ENCODE peak calls at places on chromosomes 2 and 18, in nine cellular contexts. One of them, this sample, is unnamed.
A peak's percentile ranks its signal among the peaks of the same experiment; 100 is the strongest.

GRCh38 chr2:162073776-162074578 is at the start of gene DPP4:
- DNase-seq in mammary epithelial cell: no peak
- DNase-seq in right cardiac atrium: peak; percentile 45
- DNase-seq in left ventricle myocardium inferior: peak; percentile 34
- DNase-seq in H1: peak; percentile 76
- DNase-seq in GM23338: peak; percentile 81
- DNase-seq in upper lobe of right lung: peak; percentile 81
- DNase-seq in mesenchymal stem cell: peak; percentile 42
- DNase-seq in hepatocyte: peak; percentile 87
- DNase-seq in this sample: no peak

GRCh38 chr2:133733856-133734255 is 165.6 kb upstream of the NCKAP5 start:
- DNase-seq in mammary epithelial cell: peak; percentile 5
- DNase-seq in right cardiac atrium: no peak
- DNase-seq in left ventricle myocardium inferior: no peak
- DNase-seq in H1: no peak
- DNase-seq in GM23338: no peak
- DNase-seq in upper lobe of right lung: no peak
- DNase-seq in mesenchymal stem cell: peak; percentile 48
- DNase-seq in hepatocyte: no peak
- DNase-seq in this sample: no peak

GRCh38 chr18:2914844-2915243 is 68.0 kb downstream of the EMILIN2 start:
- DNase-seq in mammary epithelial cell: no peak
- DNase-seq in right cardiac atrium: peak; percentile 73
- DNase-seq in left ventricle myocardium inferior: no peak
- DNase-seq in H1: no peak
- DNase-seq in GM23338: no peak
- DNase-seq in upper lobe of right lung: no peak
- DNase-seq in mesenchymal stem cell: no peak
- DNase-seq in hepatocyte: no peak
- DNase-seq in this sample: no peak

GRCh38 chr2:54456526-54457325 is 599 bp downstream of the SPTBN1 start:
- DNase-seq in mammary epithelial cell: peak; percentile 44
- DNase-seq in right cardiac atrium: peak; percentile 81
- DNase-seq in left ventricle myocardium inferior: peak; percentile 43
- DNase-seq in H1: peak; percentile 79
- DNase-seq in GM23338: peak; percentile 60
- DNase-seq in upper lobe of right lung: peak; percentile 69
- DNase-seq in mesenchymal stem cell: peak; percentile 45
- DNase-seq in hepatocyte: peak; percentile 68
- DNase-seq in this sample: no peak

GRCh38 chr18:51666717-51667320 is 469.3 kb upstream of the MEX3C start:
- DNase-seq in mammary epithelial cell: no peak
- DNase-seq in right cardiac atrium: peak; percentile 54
- DNase-seq in left ventricle myocardium inferior: peak; percentile 20
- DNase-seq in H1: no peak
- DNase-seq in GM23338: peak; percentile 5
- DNase-seq in upper lobe of right lung: no peak
- DNase-seq in mesenchymal stem cell: no peak
- DNase-seq in hepatocyte: peak; percentile 70
- DNase-seq in this sample: no peak

GRCh38 chr2:162574615-162575452 is 230.9 kb downstream of the GCA start:
- DNase-seq in mammary epithelial cell: no peak
- DNase-seq in right cardiac atrium: peak; percentile 15
- DNase-seq in left ventricle myocardium inferior: no peak
- DNase-seq in H1: no peak
- DNase-seq in GM23338: no peak
- DNase-seq in upper lobe of right lung: no peak
- DNase-seq in mesenchymal stem cell: no peak
- DNase-seq in hepatocyte: peak; percentile 72
- DNase-seq in this sample: no peak

GRCh38 chr18:70503060-70503459 is 214.2 kb downstream of the SOCS6 start:
- DNase-seq in mammary epithelial cell: no peak
- DNase-seq in right cardiac atrium: no peak
- DNase-seq in left ventricle myocardium inferior: no peak
- DNase-seq in H1: no peak
- DNase-seq in GM23338: no peak
- DNase-seq in upper lobe of right lung: no peak
- DNase-seq in mesenchymal stem cell: no peak
- DNase-seq in hepatocyte: no peak
- DNase-seq in this sample: no peak

GRCh38 chr18:31100598-31101147 is 1.5 kb downstream of the DSC2 start:
- DNase-seq in mammary epithelial cell: peak; percentile 50
- DNase-seq in right cardiac atrium: peak; percentile 53
- DNase-seq in left ventricle myocardium inferior: no peak
- DNase-seq in H1: peak; percentile 80
- DNase-seq in GM23338: peak; percentile 88
- DNase-seq in upper lobe of right lung: no peak
- DNase-seq in mesenchymal stem cell: peak; percentile 18
- DNase-seq in hepatocyte: peak; percentile 43
- DNase-seq in this sample: no peak

GRCh38 chr2:239380831-239381708 is 19.8 kb downstream of the HDAC4 start:
- DNase-seq in mammary epithelial cell: no peak
- DNase-seq in right cardiac atrium: no peak
- DNase-seq in left ventricle myocardium inferior: no peak
- DNase-seq in H1: no peak
- DNase-seq in GM23338: no peak
- DNase-seq in upper lobe of right lung: peak; percentile 66
- DNase-seq in mesenchymal stem cell: no peak
- DNase-seq in hepatocyte: no peak
- DNase-seq in this sample: no peak

DNA sequence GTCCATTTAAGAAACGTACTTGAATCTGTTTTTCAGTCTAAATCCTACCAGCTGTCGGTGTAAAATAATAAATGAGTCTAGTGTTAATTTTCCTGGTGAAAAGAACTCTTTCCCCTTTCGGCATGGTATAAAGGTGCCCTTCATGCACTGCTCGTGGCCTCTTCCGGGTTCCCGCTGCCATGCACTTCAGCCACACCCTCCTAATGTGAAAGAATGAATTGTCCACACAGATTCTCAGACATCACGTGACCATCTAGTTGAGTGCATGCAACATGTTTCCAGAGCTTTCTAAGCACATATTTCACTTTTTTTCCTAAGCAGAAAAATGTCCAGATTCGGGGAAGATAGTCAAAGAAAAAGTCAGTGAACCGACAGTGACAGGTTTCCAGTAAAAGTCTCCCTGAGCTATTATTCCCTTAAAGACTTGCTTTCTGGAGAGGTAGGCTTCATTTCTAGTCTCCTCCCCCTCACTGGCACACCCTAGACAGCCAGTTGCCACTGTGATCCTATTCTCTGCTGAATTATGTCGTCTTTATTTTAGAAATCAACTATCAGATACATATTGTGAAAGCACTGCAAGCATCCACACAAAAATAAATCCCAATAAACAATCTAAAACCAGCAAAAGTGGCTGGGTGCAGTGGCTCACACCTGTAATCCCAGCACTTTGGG is 65.9 kb upstream of the RPL31 start:
- DNase-seq in mammary epithelial cell: no peak
- DNase-seq in right cardiac atrium: no peak
- DNase-seq in left ventricle myocardium inferior: no peak
- DNase-seq in H1: no peak
- DNase-seq in GM23338: no peak
- DNase-seq in upper lobe of right lung: no peak
- DNase-seq in mesenchymal stem cell: no peak
- DNase-seq in hepatocyte: no peak
- DNase-seq in this sample: no peak
- H3K4me1 ChIP-seq in mammary epithelial cell: no peaks in the 10 kb centered on the region
- H3K4me1 ChIP-seq in right cardiac atrium: peaks cover 5% of the 10 kb centered on the region
- H3K4me1 ChIP-seq in left ventricle myocardium inferior: peaks cover 42% of the 10 kb centered on the region
- H3K4me1 ChIP-seq in H1: no peaks in the 10 kb centered on the region
- H3K4me1 ChIP-seq in GM23338: no peaks in the 10 kb centered on the region
- H3K4me1 ChIP-seq in upper lobe of right lung: no peaks in the 10 kb centered on the region
- H3K4me1 ChIP-seq in mesenchymal stem cell: no peaks in the 10 kb centered on the region
- H3K4me1 ChIP-seq in hepatocyte: no peaks in the 10 kb centered on the region
- H3K4me1 ChIP-seq in this sample: peaks cover 25% of the 10 kb centered on the region

DNA sequence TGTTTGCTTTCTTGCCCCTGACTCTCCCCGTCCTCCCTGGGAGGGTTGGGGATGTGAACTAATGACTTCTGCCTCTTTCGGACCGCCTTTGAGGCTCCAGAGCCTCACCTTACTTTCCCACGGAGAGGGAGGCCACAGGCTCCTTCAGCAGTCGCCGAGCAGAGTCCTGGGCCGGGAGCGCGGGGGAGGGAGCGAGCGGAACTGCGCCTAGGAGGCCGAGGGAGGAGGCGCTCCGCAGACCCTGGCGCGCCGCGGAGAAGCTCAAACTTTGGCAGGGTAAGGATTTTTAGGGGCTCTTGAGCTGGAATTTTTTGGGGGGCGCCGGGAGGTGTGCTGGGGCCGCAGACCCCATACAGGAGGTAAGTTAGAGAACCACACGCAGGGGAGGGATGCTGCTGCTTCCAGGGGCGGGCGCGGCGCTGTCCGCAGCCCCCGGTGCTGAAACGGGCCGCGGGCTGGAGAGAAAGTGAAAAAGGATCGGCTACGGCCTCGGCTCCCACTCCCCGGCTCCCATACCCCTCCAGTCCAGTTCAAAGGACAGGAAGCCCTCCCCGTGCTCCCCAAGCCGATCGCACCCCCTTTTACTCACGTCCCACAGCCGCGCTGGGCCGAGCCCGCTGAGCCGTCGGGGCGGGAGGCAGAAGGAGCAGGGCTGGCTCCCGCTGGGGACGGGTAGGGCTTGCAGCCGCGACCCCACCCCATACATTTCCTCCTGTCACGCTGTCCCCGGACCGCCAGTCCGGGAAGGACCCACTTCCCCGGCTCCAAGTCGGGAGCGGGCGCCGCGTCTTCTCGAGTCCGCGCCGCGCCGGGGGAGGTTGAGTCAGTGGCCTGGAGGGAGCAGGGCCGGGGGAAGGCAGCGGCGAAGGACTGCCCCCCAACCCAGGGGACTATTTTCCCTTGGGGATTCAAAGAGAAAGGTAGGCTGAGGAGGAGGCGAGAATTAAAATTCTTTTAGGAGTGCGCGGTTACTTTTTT is at the start of gene CNGA3:
- DNase-seq in mammary epithelial cell: peak; percentile 17
- DNase-seq in right cardiac atrium: peak; percentile 61
- DNase-seq in left ventricle myocardium inferior: peak; percentile 18
- DNase-seq in H1: peak; percentile 85
- DNase-seq in GM23338: peak; percentile 72
- DNase-seq in upper lobe of right lung: peak; percentile 67
- DNase-seq in mesenchymal stem cell: peak; percentile 36
- DNase-seq in hepatocyte: peak; percentile 50
- DNase-seq in this sample: no peak
- H3K4me3 ChIP-seq in mammary epithelial cell: no peak within 1 kb of the TSS
- H3K4me3 ChIP-seq in right cardiac atrium: no peak within 1 kb of the TSS
- H3K4me3 ChIP-seq in left ventricle myocardium inferior: peak within 1 kb of the TSS; percentile 47
- H3K4me3 ChIP-seq in H1: peak within 1 kb of the TSS; percentile 37
- H3K4me3 ChIP-seq in GM23338: peak within 1 kb of the TSS; percentile 66
- H3K4me3 ChIP-seq in upper lobe of right lung: no peak within 1 kb of the TSS
- H3K4me3 ChIP-seq in mesenchymal stem cell: peak within 1 kb of the TSS; percentile 7
- H3K4me3 ChIP-seq in hepatocyte: no peak within 1 kb of the TSS
- H3K4me3 ChIP-seq in this sample: peak within 1 kb of the TSS; percentile 49

DNA sequence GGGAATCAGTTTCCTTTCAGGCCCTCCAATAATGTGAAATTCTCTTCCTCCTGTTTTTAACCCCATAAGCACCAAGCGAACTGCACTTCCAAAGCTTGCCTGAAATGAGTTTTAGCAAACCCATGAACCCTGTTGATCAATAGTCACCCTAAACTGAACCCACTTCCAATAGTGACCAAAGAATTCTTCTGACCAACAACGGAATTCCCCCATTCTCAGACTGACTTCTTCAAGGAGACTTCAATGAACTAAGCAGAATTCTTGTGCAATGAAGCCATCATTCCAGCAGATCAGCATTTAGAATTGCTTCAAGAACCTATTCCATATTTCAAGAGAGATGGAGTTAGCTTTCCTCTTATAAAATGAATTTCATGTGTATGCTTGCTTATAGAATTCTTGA is 176.9 kb upstream of the FN1 start:
- DNase-seq in mammary epithelial cell: peak; percentile 61
- DNase-seq in right cardiac atrium: no peak
- DNase-seq in left ventricle myocardium inferior: no peak
- DNase-seq in H1: no peak
- DNase-seq in GM23338: peak; percentile 17
- DNase-seq in upper lobe of right lung: no peak
- DNase-seq in mesenchymal stem cell: peak; percentile 86
- DNase-seq in hepatocyte: no peak
- DNase-seq in this sample: no peak
- H3K27ac ChIP-seq in mammary epithelial cell: no peak overlapping the region
- H3K27ac ChIP-seq in right cardiac atrium: no peak overlapping the region
- H3K27ac ChIP-seq in left ventricle myocardium inferior: no peak overlapping the region
- H3K27ac ChIP-seq in H1: no peak overlapping the region
- H3K27ac ChIP-seq in GM23338: peak overlapping the region; percentile 76
- H3K27ac ChIP-seq in upper lobe of right lung: no peak overlapping the region
- H3K27ac ChIP-seq in mesenchymal stem cell: peak overlapping the region; percentile 85
- H3K27ac ChIP-seq in hepatocyte: no peak overlapping the region
- H3K27ac ChIP-seq in this sample: no peak overlapping the region

GRCh38 chr2:46569061-46569560 is 89.7 kb downstream of the TMEM247 start:
- DNase-seq in mammary epithelial cell: no peak
- DNase-seq in right cardiac atrium: no peak
- DNase-seq in left ventricle myocardium inferior: no peak
- DNase-seq in H1: no peak
- DNase-seq in GM23338: no peak
- DNase-seq in upper lobe of right lung: no peak
- DNase-seq in mesenchymal stem cell: no peak
- DNase-seq in hepatocyte: no peak
- DNase-seq in this sample: no peak
- H3K4me1 ChIP-seq in mammary epithelial cell: no peaks in the 10 kb centered on the region
- H3K4me1 ChIP-seq in right cardiac atrium: peaks cover 19% of the 10 kb centered on the region
- H3K4me1 ChIP-seq in left ventricle myocardium inferior: peaks cover 97% of the 10 kb centered on the region
- H3K4me1 ChIP-seq in H1: no peaks in the 10 kb centered on the region
- H3K4me1 ChIP-seq in GM23338: peaks cover 3% of the 10 kb centered on the region
- H3K4me1 ChIP-seq in upper lobe of right lung: peaks cover 17% of the 10 kb centered on the region
- H3K4me1 ChIP-seq in mesenchymal stem cell: no peaks in the 10 kb centered on the region
- H3K4me1 ChIP-seq in hepatocyte: no peaks in the 10 kb centered on the region
- H3K4me1 ChIP-seq in this sample: peaks cover 88% of the 10 kb centered on the region

This sample was measured in thoracic aorta.